ENCODE peak calls at places on chromosomes 13 and 19, in five cellular contexts. N is lung; E is CD4-positive, CD25-positive, alpha-beta regulatory T cell; D is tibial artery; Q is neuronal stem cell. L is an unnamed sample.

GRCh38 chr13:102355251-102355650 is 46.6 kb downstream of the FGF14 start:
- DNase-seq in D (no peak), Q (no peak), E (no peak), N (no peak), L (no peak)

GRCh38 chr19:53132231-53132991 is at the start of gene ZNF415:
- DNase-seq in Q (peak), D (peak), E (no peak), N (peak), L (no peak)

GRCh38 chr19:12933287-12934072 is at the start of gene FARSA:
- DNase-seq in D (peak), Q (peak), E (peak), N (peak), L (peak)

GRCh38 chr13:113863511-113864302 is at the start of gene GAS6:
- DNase-seq in Q (peak), E (no peak), N (no peak), D (no peak), L (no peak)

GRCh38 chr13:108573455-108573854 is 56.0 kb upstream of the MYO16 start:
- DNase-seq in Q (no peak), N (no peak), E (no peak), D (no peak), L (no peak)

GRCh38 chr13:25686831-25687495 is 315.2 kb downstream of the ATP8A2 start:
- DNase-seq in D (no peak), E (no peak), N (no peak), Q (no peak), L (no peak)

GRCh38 chr19:50803633-50804419 is 13.6 kb downstream of the ACP4 start:
- DNase-seq in E (no peak), Q (no peak), D (no peak), N (no peak), L (no peak)

GRCh38 chr13:45249662-45250061 is 48.8 kb upstream of the KCTD4 start:
- DNase-seq in E (no peak), Q (no peak), D (no peak), N (no peak), L (no peak)

GRCh38 chr19:3565177-3565576 is 7.6 kb upstream of the HMG20B start:
- DNase-seq in Q (no peak), E (no peak), N (no peak), D (no peak), L (no peak)

GRCh38 chr13:114110091-114110829 is 22.2 kb downstream of the RASA3 start:
- DNase-seq in N (no peak), D (peak), Q (no peak), E (peak), L (peak)

GRCh38 chr13:99995503-99996176 is 14.1 kb downstream of the ZIC2 start:
- DNase-seq in Q (peak), N (no peak), E (no peak), D (no peak), L (no peak)
- H3K4me3 ChIP-seq in Q (peak), N (no peak), E (peak), D (no peak), L (no peak)

DNA sequence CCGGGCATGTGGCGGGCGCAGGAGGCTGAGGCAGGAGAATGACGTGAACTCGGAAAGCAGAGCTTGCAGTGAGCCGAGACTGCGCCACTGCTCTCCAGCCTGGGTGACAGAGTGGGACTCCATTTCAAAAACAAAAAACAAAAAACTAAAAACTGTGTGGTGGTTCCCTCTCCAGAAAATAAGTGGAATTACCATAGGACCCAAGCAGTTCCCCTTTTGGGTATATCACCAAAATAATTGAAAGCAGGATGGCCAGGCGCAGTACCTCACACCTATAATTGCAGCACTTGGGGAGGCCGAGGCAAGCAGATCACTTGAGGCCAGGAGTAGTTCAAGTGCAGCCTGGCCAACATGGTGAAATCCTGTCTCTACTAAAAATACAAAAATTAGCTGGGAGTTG is 15.7 kb upstream of the LDLR start:
- DNase-seq in D (no peak), E (no peak), Q (no peak), N (no peak), L (no peak)
- H3K4me3 ChIP-seq in D (no peak), E (no peak), Q (no peak), N (no peak), L (no peak)

GRCh38 chr13:99690426-99691189 is 189.3 kb downstream of the TM9SF2 start:
- DNase-seq in D (no peak), E (no peak), Q (peak), N (no peak), L (no peak)

GRCh38 chr13:99688776-99689175 is 187.5 kb downstream of the TM9SF2 start:
- DNase-seq in D (no peak), Q (no peak), N (no peak), E (no peak), L (no peak)

GRCh38 chr13:99691552-99691951 is 190.3 kb downstream of the TM9SF2 start:
- DNase-seq in N (no peak), D (no peak), E (no peak), Q (no peak), L (no peak)

GRCh38 chr13:99687728-99688397 is 186.6 kb downstream of the TM9SF2 start:
- DNase-seq in E (no peak), D (no peak), Q (peak), N (no peak), L (no peak)

GRCh38 chr13:99689955-99690354 is 188.7 kb downstream of the TM9SF2 start:
- DNase-seq in E (no peak), Q (no peak), N (no peak), D (no peak), L (no peak)
- H3K4me3 ChIP-seq in E (no peak), Q (no peak), N (no peak), D (no peak), L (no peak)

DNA sequence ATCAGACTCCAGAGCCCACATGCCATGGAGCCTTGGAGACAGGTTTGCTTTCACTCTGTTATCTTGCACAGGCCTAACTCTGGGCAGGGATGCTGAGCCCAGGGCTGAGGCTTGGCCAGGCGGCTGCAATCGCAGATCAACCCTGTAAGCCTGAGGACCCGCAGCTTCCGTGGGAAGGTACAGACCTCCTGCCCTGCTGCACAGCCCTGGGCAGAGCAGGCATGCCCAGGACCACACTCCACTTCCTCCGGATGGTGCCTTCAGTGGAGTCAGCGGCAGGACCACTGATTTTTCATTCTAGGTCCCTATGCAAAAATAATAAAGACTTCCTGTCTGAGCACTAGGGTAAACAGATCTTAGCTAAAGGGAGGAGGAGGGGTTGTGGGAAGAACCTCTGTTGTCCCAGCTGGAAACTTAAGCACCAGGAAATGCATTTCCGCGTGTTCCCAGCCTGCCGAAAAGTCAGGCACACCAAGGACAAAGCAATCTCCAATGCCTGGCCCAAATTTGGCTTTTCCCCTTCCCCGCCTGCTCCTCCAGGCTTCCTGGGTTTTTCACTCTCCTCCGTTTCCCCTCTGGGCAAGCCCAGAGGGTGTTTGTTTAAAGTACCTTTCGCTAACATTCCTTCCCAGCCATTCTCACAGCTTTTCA is 87.3 kb downstream of the KCTD15 start:
- DNase-seq in D (no peak), Q (no peak), N (no peak), E (no peak), L (no peak)
- H3K4me3 ChIP-seq in D (no peak), Q (no peak), N (no peak), E (no peak), L (no peak)